ENCODE peak calls at places on chromosomes 11 and 22, in eight cellular contexts. L is stimulated activated CD4-positive, alpha-beta T cell treated with anti-CD3 and anti-CD28 coated beads, Interleukin-1b, Interleukin-23, amount 100 ng/mL, for 1 hour; X is effector memory CD8-positive, alpha-beta T cell; Q is germinal center; K is tibial artery; T is AG08396; Y is body of pancreas; H is Panc1. V is an unnamed sample.
A peak's percentile ranks its signal among the peaks of the same experiment; 100 is the strongest.

GRCh38 chr11:124294697-124295096 is 19.1 kb downstream of the OR8D1 start:
- DNase-seq in L (no peak), X (no peak), Q (no peak), K (no peak), T (no peak), Y (no peak), H (no peak), V (no peak)

GRCh38 chr22:50530280-50530856 is 556 bp upstream of the TYMP start:
- DNase-seq in L (no peak), X (no peak), Q (peak; percentile 67), K (peak; percentile 80), T (peak; percentile 77), Y (peak; percentile 67), H (no peak), V (no peak)

GRCh38 chr11:45815747-45816146 is 10.8 kb downstream of the SLC35C1 start:
- DNase-seq in L (no peak), X (no peak), Q (no peak), K (no peak), T (peak; percentile 33), Y (no peak), H (no peak), V (no peak)

GRCh38 chr22:18028817-18029527 is 4.6 kb upstream of the MICAL3 start:
- DNase-seq in L (no peak), X (no peak), Q (no peak), K (no peak), T (no peak), Y (no peak), H (no peak), V (no peak)

GRCh38 chr11:359181-359714 is 10.1 kb upstream of the B4GALNT4 start:
- DNase-seq in L (peak; percentile 12), X (peak; percentile 53), Q (no peak), K (no peak), T (no peak), Y (no peak), H (no peak), V (no peak)

GRCh38 chr11:13669544-13670488 is 1.3 kb downstream of the FAR1 start:
- DNase-seq in L (no peak), X (no peak), Q (no peak), K (no peak), T (no peak), Y (no peak), H (no peak), V (no peak)

GRCh38 chr11:33893711-33894401 is 2.0 kb upstream of the LMO2 start:
- DNase-seq in L (peak; percentile 37), X (peak; percentile 57), Q (peak; percentile 53), K (no peak), T (no peak), Y (no peak), H (no peak), V (peak; percentile 91)

GRCh38 chr11:1162498-1163311 is 5.0 kb downstream of the MUC5AC start:
- DNase-seq in L (no peak), X (no peak), Q (no peak), K (no peak), T (peak; percentile 16), Y (peak; percentile 2), H (no peak), V (no peak)

GRCh38 chr11:94933225-94934130 is 39.9 kb downstream of the CWC15 start:
- DNase-seq in L (no peak), X (no peak), Q (no peak), K (peak; percentile 54), T (peak; percentile 84), Y (peak; percentile 16), H (no peak), V (no peak)

GRCh38 chr11:11662578-11662977 is 40.8 kb upstream of the GALNT18 start:
- DNase-seq in L (no peak), X (no peak), Q (no peak), K (no peak), T (no peak), Y (no peak), H (no peak), V (no peak)

GRCh38 chr11:206516-207212 is 535 bp downstream of the BET1L start:
- DNase-seq in L (no peak), X (no peak), Q (peak; percentile 26), K (no peak), T (peak; percentile 59), Y (peak; percentile 40), H (no peak), V (no peak)

GRCh38 chr11:617248-617911 is 1.6 kb upstream of the IRF7 start:
- DNase-seq in L (no peak), X (no peak), Q (no peak), K (no peak), T (no peak), Y (no peak), H (no peak), V (no peak)

GRCh38 chr11:127474735-127475134 is 474.2 kb upstream of the KIRREL3 start:
- DNase-seq in L (no peak), X (no peak), Q (no peak), K (no peak), T (no peak), Y (no peak), H (no peak), V (no peak)

GRCh38 chr22:27581688-27582087 is 219.9 kb downstream of the MN1 start:
- DNase-seq in L (no peak), X (no peak), Q (no peak), K (peak; percentile 93), T (peak; percentile 57), Y (peak; percentile 39), H (no peak), V (no peak)

GRCh38 chr11:68693484-68693882 is 9.1 kb downstream of the GAL start:
- DNase-seq in L (no peak), X (no peak), Q (no peak), K (no peak), T (no peak), Y (no peak), H (no peak), V (no peak)

GRCh38 chr11:3710485-3711259 is 39.5 kb upstream of the CHRNA10 start:
- DNase-seq in L (no peak), X (no peak), Q (no peak), K (no peak), T (no peak), Y (no peak), H (no peak), V (no peak)

GRCh38 chr11:8913961-8914660 is 3.1 kb downstream of the AKIP1 start:
- DNase-seq in L (no peak), X (peak; percentile 38), Q (peak; percentile 44), K (no peak), T (peak; percentile 30), Y (peak; percentile 33), H (no peak), V (peak; percentile 42)

GRCh38 chr11:2766166-2766565 is 66.4 kb upstream of the KCNQ1OT1 start:
- DNase-seq in L (no peak), X (no peak), Q (no peak), K (peak; percentile 15), T (no peak), Y (no peak), H (no peak), V (no peak)

GRCh38 chr11:2173150-2173693 is 1.6 kb upstream of the TH start:
- DNase-seq in L (no peak), X (no peak), Q (no peak), K (no peak), T (no peak), Y (no peak), H (no peak), V (no peak)

GRCh38 chr11:44866301-44866700 is 84.4 kb downstream of the TP53I11 start:
- DNase-seq in L (no peak), X (no peak), Q (no peak), K (no peak), T (no peak), Y (no peak), H (no peak), V (no peak)

GRCh38 chr22:31611065-31611760 is 50.8 kb downstream of the PISD start:
- DNase-seq in L (no peak), X (no peak), Q (no peak), K (no peak), T (no peak), Y (no peak), H (no peak), V (no peak)

GRCh38 chr11:111918390-111919256 is at the start of gene C11orf52:
- DNase-seq in L (no peak), X (no peak), Q (no peak), K (no peak), T (no peak), Y (peak; percentile 95), H (no peak), V (no peak)

GRCh38 chr11:107834995-107835394 is 23.6 kb downstream of the SLC35F2 start:
- DNase-seq in L (no peak), X (no peak), Q (no peak), K (no peak), T (no peak), Y (no peak), H (no peak), V (no peak)

GRCh38 chr11:44940424-44940823 is 10.3 kb downstream of the TP53I11 start:
- DNase-seq in L (no peak), X (no peak), Q (no peak), K (no peak), T (no peak), Y (no peak), H (no peak), V (no peak)

V was measured in Jurkat, Clone E6-1.